ENCODE peak calls at places on chromosomes 5 and 9, in five cellular contexts. H is MM.1S, P is GM23248, K is HAP-1, N is skeletal muscle cell. M is an unnamed sample.
A peak's percentile ranks its signal among the peaks of the same experiment; 100 is the strongest.

GRCh38 chr5:16736158-16736994 is 119.6 kb upstream of the RETREG1 start:
- DNase-seq in H (no peak), P (peak; percentile 64), K (peak; percentile 83), N (no peak), M (no peak)

GRCh38 chr9:447230-448025 is 232.8 kb downstream of the DOCK8 start:
- DNase-seq in H (peak; percentile 92), P (peak; percentile 48), K (no peak), N (no peak), M (peak; percentile 67)

GRCh38 chr9:126955806-126956205 is 41.2 kb downstream of the RALGPS1 start:
- DNase-seq in H (no peak), P (no peak), K (no peak), N (no peak), M (no peak)

GRCh38 chr9:131259916-131260597 is 16.3 kb downstream of the FAM78A start:
- DNase-seq in H (no peak), P (no peak), K (no peak), N (no peak), M (no peak)

GRCh38 chr5:159480849-159481248 is 150.6 kb upstream of the IL12B start:
- DNase-seq in H (no peak), P (no peak), K (no peak), N (no peak), M (no peak)

GRCh38 chr9:137380606-137381005 is 42.4 kb downstream of the EXD3 start:
- DNase-seq in H (no peak), P (no peak), K (no peak), N (no peak), M (no peak)

GRCh38 chr5:180118391-180118791 is 46.8 kb upstream of the RNF130 start:
- DNase-seq in H (no peak), P (no peak), K (no peak), N (no peak), M (no peak)

GRCh38 chr9:27785714-27786100 is 212.4 kb upstream of the C9orf72 start:
- DNase-seq in H (no peak), P (no peak), K (no peak), N (no peak), M (no peak)

GRCh38 chr5:61001647-61002046 is 56.6 kb downstream of the NDUFAF2 start:
- DNase-seq in H (no peak), P (no peak), K (no peak), N (no peak), M (no peak)

GRCh38 chr5:99449786-99450185 is 521.0 kb upstream of the CHD1 start:
- DNase-seq in H (no peak), P (no peak), K (no peak), N (no peak), M (no peak)

GRCh38 chr5:107873877-107874276 is 203.1 kb upstream of the EFNA5 start:
- DNase-seq in H (no peak), P (no peak), K (no peak), N (no peak), M (no peak)

GRCh38 chr5:177429248-177430045 is 3.0 kb downstream of the GRK6 start:
- DNase-seq in H (peak; percentile 56), P (no peak), K (no peak), N (no peak), M (peak; percentile 95)

GRCh38 chr9:135439916-135440315 is 39.7 kb upstream of the PPP1R26 start:
- DNase-seq in H (no peak), P (no peak), K (no peak), N (no peak), M (no peak)

GRCh38 chr5:172417983-172418630 is 36.2 kb downstream of the SH3PXD2B start:
- DNase-seq in H (no peak), P (peak; percentile 99), K (no peak), N (peak; percentile 97), M (no peak)

GRCh38 chr9:9412241-9412640 is 1200.6 kb downstream of the PTPRD start:
- DNase-seq in H (peak; percentile 38), P (no peak), K (no peak), N (no peak), M (no peak)

GRCh38 chr5:1152771-1153282 is 41.0 kb upstream of the SLC12A7 start:
- DNase-seq in H (no peak), P (no peak), K (peak; percentile 29), N (no peak), M (no peak)

GRCh38 chr5:13480834-13481233 is 463.7 kb downstream of the DNAH5 start:
- DNase-seq in H (no peak), P (no peak), K (no peak), N (no peak), M (no peak)

GRCh38 chr9:68876265-68876664 is 137.6 kb downstream of the PRKACG start:
- DNase-seq in H (no peak), P (no peak), K (no peak), N (no peak), M (no peak)

GRCh38 chr5:163809480-163809879 is 304.1 kb downstream of the MAT2B start:
- DNase-seq in H (no peak), P (no peak), K (no peak), N (no peak), M (no peak)

DNA sequence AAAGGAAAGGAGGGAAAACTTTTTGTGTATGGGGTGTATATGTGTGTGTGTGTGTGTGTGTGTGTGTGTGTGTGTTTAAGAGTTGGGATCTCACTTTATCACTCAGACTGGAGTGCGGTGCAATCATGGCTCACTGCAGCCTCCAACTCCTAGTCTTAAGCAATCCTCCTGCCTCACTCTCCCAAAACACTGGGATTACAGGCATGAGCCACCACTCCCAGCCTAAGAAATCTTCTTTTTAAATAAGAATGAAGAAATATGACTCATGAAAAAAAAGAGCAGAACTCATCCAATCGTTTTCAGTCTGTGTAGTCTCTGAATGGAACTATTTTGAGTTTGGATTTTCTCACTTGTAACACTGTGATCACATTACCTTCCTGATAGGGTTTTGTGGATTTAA is 601.5 kb downstream of the ACTL7B start:
- DNase-seq in H (no peak), P (peak; percentile 70), K (no peak), N (no peak), M (no peak)
- H3K4me3 ChIP-seq in H (no peak overlapping the region), P (no peak overlapping the region), K (no peak overlapping the region), N (no peak overlapping the region), M (no peak overlapping the region)

DNA sequence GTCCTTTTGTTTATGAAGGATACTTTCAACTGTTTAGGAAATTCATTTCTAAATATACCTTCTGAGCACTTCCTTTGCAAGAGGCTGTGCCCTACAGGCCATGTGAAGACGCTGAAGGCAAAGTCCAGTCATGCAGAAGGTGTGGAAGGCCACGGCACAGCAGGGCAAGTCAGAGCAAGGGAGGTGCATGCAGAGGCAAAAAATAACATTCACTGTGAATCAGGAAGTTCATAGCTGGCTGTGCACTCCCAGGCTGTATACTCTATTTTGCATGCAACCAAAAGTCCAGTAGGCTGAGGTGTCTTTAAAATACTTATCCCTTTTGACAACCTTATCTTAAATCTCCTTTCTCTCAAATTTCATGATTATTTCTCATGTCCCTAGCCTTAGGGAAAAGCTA is 50.3 kb downstream of the GNAQ start:
- DNase-seq in H (peak; percentile 57), P (peak; percentile 73), K (no peak), N (no peak), M (no peak)
- H3K4me3 ChIP-seq in H (no peak overlapping the region), P (peak overlapping the region; percentile 27), K (no peak overlapping the region), N (no peak overlapping the region), M (no peak overlapping the region)

DNA sequence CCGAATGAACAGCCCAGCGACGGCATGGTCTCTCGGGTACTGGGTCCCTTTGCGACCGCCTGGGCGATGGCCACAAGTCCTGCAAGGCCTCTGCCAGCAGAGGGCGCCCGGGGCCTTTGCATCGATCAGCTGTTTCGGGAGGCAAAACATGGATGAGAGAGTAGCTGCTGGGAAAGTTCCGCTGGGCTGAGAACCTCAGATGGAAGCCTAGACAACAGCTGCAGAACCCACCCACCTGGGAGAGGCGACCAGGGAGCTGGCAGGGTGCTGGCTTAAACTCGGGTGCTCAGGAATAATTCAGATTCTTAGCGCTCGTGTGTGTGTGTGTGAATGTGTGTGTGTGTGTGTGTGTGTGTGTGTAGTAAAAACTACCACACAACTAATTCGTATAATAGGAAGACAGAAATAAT is 50.0 kb downstream of the TRIM32 start:
- DNase-seq in H (peak; percentile 68), P (peak; percentile 92), K (peak; percentile 94), N (peak; percentile 18), M (peak; percentile 39)
- H3K4me3 ChIP-seq in H (no peak overlapping the region), P (peak overlapping the region; percentile 69), K (no peak overlapping the region), N (no peak overlapping the region), M (no peak overlapping the region)

GRCh38 chr5:95734916-95735315 is 3.8 kb downstream of the RHOBTB3 start:
- DNase-seq in H (no peak), P (peak; percentile 45), K (no peak), N (no peak), M (no peak)
- H3K4me3 ChIP-seq in H (no peak overlapping the region), P (peak overlapping the region; percentile 96), K (no peak overlapping the region), N (peak overlapping the region; percentile 92), M (no peak overlapping the region)

GRCh38 chr9:122463828-122464632 is 13.7 kb downstream of the OR1J1 start:
- DNase-seq in H (peak; percentile 81), P (no peak), K (peak; percentile 56), N (no peak), M (peak; percentile 45)
- H3K4me3 ChIP-seq in H (peak overlapping the region; percentile 79), P (peak overlapping the region; percentile 76), K (no peak overlapping the region), N (peak overlapping the region; percentile 44), M (peak overlapping the region; percentile 36)

DNA sequence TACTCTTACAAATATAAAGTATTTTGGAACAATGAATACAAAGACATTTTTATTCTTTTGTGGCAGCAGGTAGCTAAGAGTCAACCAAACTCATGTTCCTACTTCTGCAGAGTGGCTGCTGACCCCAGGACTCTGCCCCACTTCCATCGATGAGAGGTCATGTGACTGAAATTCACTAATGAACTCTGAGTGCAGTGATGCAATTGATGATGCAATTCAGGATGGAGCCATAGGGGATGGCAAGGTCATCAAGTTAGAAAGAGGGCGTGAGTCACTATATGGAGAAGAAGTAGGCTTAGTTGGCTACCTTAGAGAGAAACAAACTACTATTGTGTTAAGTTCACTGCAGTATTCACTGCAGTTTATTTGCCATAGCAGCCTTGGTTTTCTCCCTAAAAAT is 340.4 kb downstream of the CTNND2 start:
- DNase-seq in H (no peak), P (no peak), K (no peak), N (no peak), M (no peak)
- H3K4me3 ChIP-seq in H (no peak overlapping the region), P (no peak overlapping the region), K (no peak overlapping the region), N (no peak overlapping the region), M (no peak overlapping the region)

GRCh38 chr9:91824151-91824550 is 125.9 kb downstream of the ROR2 start:
- DNase-seq in H (no peak), P (no peak), K (no peak), N (no peak), M (no peak)
- H3K4me3 ChIP-seq in H (no peak overlapping the region), P (peak overlapping the region; percentile 47), K (no peak overlapping the region), N (no peak overlapping the region), M (no peak overlapping the region)

DNA sequence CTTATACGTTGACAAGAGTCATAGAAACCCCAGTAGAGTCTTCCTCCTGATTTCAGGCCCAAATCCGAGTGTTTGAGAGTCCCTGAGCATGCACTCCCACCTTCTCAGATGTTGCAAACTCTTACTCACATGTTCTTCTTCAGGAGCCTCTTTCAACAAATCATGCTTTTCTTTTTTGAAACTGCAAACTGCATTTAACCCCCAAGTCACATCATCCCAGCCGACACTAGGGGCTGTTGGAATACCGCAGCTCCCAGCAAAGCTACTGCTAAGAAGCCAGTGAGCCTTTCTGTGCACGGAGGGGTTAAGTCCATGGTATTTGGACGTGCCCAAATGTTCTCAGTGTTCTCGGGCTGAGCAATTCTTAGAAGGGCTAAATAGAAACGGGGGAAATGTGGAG is 282.9 kb downstream of the NFIB start:
- DNase-seq in H (no peak), P (peak; percentile 8), K (peak; percentile 45), N (peak; percentile 97), M (no peak)
- H3K4me3 ChIP-seq in H (no peak overlapping the region), P (no peak overlapping the region), K (no peak overlapping the region), N (no peak overlapping the region), M (no peak overlapping the region)

GRCh38 chr5:140926211-140926902 is at the start of gene PCDHAC1:
- DNase-seq in H (no peak), P (peak; percentile 70), K (peak; percentile 90), N (no peak), M (peak; percentile 17)
- H3K4me3 ChIP-seq in H (no peak within 1 kb of the TSS), P (peak within 1 kb of the TSS; percentile 42), K (peak within 1 kb of the TSS; percentile 28), N (peak within 1 kb of the TSS; percentile 28), M (no peak within 1 kb of the TSS)

M was measured in Jurkat, Clone E6-1.